ENCODE peak calls at places on chromosomes 11 and 22, in seven cellular contexts. Z is adipocyte, B is brain microvascular endothelial cell, V is heart left ventricle, N is HFF-Myc, R is HL-60, O is neuronal stem cell. L is an unnamed sample.

GRCh38 chr22:31692186-31692886 is 30.3 kb upstream of the PISD start:
- DNase-seq in Z (peak; percentile 26), B (peak; percentile 53), V (no peak), N (peak; percentile 5), R (peak; percentile 12), O (no peak), L (no peak)

GRCh38 chr11:18364495-18365047 is 29.8 kb upstream of the LDHA start:
- DNase-seq in Z (no peak), B (no peak), V (no peak), N (no peak), R (no peak), O (no peak), L (no peak)

GRCh38 chr22:29331658-29332300 is 16.3 kb upstream of the RASL10A start:
- DNase-seq in Z (no peak), B (no peak), V (no peak), N (no peak), R (no peak), O (no peak), L (no peak)

GRCh38 chr11:71114124-71114851 is 138.1 kb downstream of the SHANK2 start:
- DNase-seq in Z (no peak), B (no peak), V (no peak), N (no peak), R (no peak), O (no peak), L (peak; percentile 36)

GRCh38 chr11:17473071-17473744 is 3.4 kb downstream of the ABCC8 start:
- DNase-seq in Z (no peak), B (peak; percentile 7), V (no peak), N (no peak), R (no peak), O (no peak), L (no peak)

GRCh38 chr11:88338223-88338661 is 706 bp upstream of the CTSC start:
- DNase-seq in Z (peak; percentile 82), B (peak; percentile 47), V (peak; percentile 61), N (peak; percentile 47), R (peak; percentile 96), O (no peak), L (peak; percentile 43)

GRCh38 chr11:7595016-7595869 is 78.1 kb downstream of the CYB5R2 start:
- DNase-seq in Z (peak; percentile 87), B (no peak), V (no peak), N (no peak), R (no peak), O (no peak), L (no peak)

GRCh38 chr11:57426439-57426753 is 525 bp downstream of the SLC43A3 start:
- DNase-seq in Z (no peak), B (no peak), V (no peak), N (no peak), R (no peak), O (no peak), L (no peak)

GRCh38 chr11:119024430-119025098 is 6.0 kb downstream of the TRAPPC4 start:
- DNase-seq in Z (no peak), B (no peak), V (no peak), N (no peak), R (no peak), O (no peak), L (no peak)

GRCh38 chr11:27471588-27472397 is 797 bp downstream of the LGR4 start:
- DNase-seq in Z (peak; percentile 59), B (no peak), V (peak; percentile 63), N (no peak), R (peak; percentile 35), O (peak; percentile 52), L (peak; percentile 43)

GRCh38 chr11:31619980-31620379 is 110.4 kb downstream of the ELP4 start:
- DNase-seq in Z (no peak), B (no peak), V (no peak), N (no peak), R (no peak), O (no peak), L (peak; percentile 1)

GRCh38 chr11:114192841-114193389 is 103.3 kb upstream of the NNMT start:
- DNase-seq in Z (no peak), B (no peak), V (no peak), N (no peak), R (peak; percentile 21), O (no peak), L (no peak)

GRCh38 chr11:110249066-110249465 is 47.3 kb downstream of the RDX start:
- DNase-seq in Z (peak; percentile 25), B (no peak), V (no peak), N (no peak), R (no peak), O (no peak), L (no peak)

GRCh38 chr22:41598081-41598480 is 8.4 kb upstream of the PMM1 start:
- DNase-seq in Z (peak; percentile 60), B (peak; percentile 86), V (no peak), N (no peak), R (no peak), O (no peak), L (no peak)

GRCh38 chr11:70005107-70005818 is 72.9 kb upstream of the ANO1 start:
- DNase-seq in Z (peak; percentile 80), B (peak; percentile 12), V (no peak), N (no peak), R (no peak), O (no peak), L (no peak)

GRCh38 chr11:65382804-65383368 is 440 bp upstream of the SLC25A45 start:
- DNase-seq in Z (no peak), B (no peak), V (no peak), N (no peak), R (no peak), O (no peak), L (no peak)

GRCh38 chr22:32528316-32528715 is 53.7 kb downstream of the FBXO7 start:
- DNase-seq in Z (no peak), B (no peak), V (no peak), N (no peak), R (no peak), O (no peak), L (no peak)

GRCh38 chr11:95715777-95716241 is 73.8 kb downstream of the FAM76B start:
- DNase-seq in Z (peak; percentile 48), B (peak; percentile 25), V (no peak), N (no peak), R (no peak), O (no peak), L (peak; percentile 62)

GRCh38 chr11:62721994-62722393 is 5.3 kb downstream of the HNRNPUL2 start:
- DNase-seq in Z (no peak), B (peak; percentile 34), V (no peak), N (no peak), R (no peak), O (no peak), L (no peak)

GRCh38 chr11:62725686-62726085 is 1.6 kb downstream of the HNRNPUL2 start:
- DNase-seq in Z (peak; percentile 28), B (no peak), V (no peak), N (no peak), R (no peak), O (no peak), L (no peak)

GRCh38 chr11:62726156-62727006 is 876 bp downstream of the HNRNPUL2 start:
- DNase-seq in Z (no peak), B (no peak), V (no peak), N (no peak), R (no peak), O (no peak), L (no peak)

GRCh38 chr11:62727007-62727832 is at the start of gene HNRNPUL2:
- DNase-seq in Z (peak; percentile 100), B (peak; percentile 96), V (peak; percentile 99), N (peak; percentile 96), R (peak; percentile 99), O (peak; percentile 99), L (peak; percentile 100)

DNA sequence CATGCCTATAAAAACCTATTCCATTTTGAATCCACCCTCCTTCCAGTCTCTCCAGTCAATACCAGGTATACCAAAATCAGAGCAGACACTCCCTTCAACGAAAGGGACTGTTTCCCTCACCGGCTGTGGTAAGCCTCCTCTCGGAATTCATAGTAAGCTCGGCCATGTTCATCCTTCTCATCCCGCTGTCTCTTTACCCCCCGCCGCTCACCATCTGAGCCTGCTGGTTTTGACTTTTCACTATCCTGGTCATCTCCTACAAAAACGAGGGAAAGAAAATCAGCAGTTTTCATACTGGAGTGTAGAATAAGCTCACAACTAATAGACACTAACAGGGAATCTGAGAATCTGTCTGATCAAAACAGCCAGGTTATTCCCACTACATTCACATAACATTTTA is 3.1 kb downstream of the HNRNPUL2 start:
- DNase-seq in Z (no peak), B (no peak), V (no peak), N (no peak), R (no peak), O (no peak), L (no peak)
- H3K4me3 ChIP-seq in Z (peak overlapping the region; percentile 95), B (peak overlapping the region; percentile 18), V (no peak overlapping the region), N (peak overlapping the region; percentile 99), R (no peak overlapping the region), O (no peak overlapping the region), L (peak overlapping the region; percentile 9)

DNA sequence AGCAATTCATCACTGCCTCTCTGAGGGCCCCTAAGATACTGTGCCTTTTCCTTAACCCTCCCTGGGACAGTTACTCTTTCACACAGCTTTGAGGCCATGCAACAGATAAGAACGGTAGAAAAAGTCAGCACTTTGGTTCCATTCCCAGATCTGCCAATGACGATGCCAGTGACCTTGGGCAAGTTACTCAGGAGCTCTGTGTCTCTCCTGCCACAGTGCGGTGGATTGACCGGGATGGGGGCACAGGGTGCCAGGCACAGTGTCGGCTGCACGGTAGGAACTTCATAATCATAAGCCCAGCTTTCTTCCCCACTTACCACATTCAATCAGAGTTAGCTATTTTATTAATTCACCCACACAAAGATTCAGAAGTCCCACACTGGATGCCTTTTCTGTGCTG is 1041.8 kb downstream of the TBC1D22A start:
- DNase-seq in Z (no peak), B (no peak), V (no peak), N (no peak), R (no peak), O (no peak), L (no peak)
- H3K4me3 ChIP-seq in Z (no peak overlapping the region), B (no peak overlapping the region), V (no peak overlapping the region), N (no peak overlapping the region), R (no peak overlapping the region), O (no peak overlapping the region), L (no peak overlapping the region)

DNA sequence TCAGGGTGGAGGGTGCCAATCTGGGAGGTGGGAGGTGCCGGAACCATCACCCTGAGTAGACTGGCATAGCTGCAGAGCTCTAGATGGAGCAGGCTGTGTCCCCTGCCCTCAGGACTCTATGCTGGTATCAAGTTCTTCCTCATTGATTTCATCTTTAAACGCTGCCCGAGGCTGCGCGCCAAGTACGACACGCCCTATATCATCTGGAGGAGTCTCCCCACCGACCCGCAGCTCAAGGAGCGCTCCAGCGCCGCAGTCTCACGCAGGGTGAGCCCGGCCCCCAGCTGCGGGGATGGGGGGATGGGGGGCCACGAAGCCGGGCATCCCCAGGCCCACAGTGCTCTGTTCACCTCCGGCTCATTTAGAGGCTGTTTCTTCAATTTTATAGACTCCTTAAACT is 52.5 kb downstream of the GRAMD4 start:
- DNase-seq in Z (no peak), B (no peak), V (no peak), N (no peak), R (no peak), O (no peak), L (no peak)
- H3K4me3 ChIP-seq in Z (no peak overlapping the region), B (no peak overlapping the region), V (no peak overlapping the region), N (no peak overlapping the region), R (no peak overlapping the region), O (no peak overlapping the region), L (no peak overlapping the region)

DNA sequence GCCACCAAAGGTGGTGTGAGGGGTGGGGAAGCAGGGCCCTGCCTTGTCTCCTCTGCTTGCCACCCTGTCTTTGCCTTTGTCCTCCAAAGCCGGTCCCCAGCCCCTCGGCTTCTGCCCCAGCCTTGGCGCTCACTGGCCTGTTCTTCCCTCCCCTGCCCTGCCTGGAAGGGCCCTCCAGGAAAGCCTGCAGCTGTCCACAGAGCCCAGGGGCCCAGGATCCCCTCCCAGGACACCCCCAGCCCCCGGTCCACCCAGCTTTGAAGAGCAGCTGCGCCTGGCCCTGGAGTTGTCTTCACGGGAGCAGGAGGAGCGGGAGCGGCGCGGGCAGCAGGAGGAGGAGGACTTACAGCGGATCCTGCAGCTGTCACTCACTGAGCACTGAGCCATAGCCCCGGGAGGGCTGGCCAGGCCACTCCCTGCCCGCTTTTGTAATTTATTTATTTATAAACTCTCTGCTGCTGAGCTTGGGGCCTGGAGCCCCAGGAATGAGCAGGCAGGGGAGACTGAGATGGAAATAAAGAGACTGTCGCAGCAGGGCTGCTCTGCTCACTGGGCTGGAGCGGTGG is 1.3 kb upstream of the SSH3 start:
- DNase-seq in Z (no peak), B (peak; percentile 61), V (peak; percentile 82), N (no peak), R (peak; percentile 60), O (no peak), L (no peak)
- H3K4me3 ChIP-seq in Z (peak overlapping the region; percentile 90), B (no peak overlapping the region), V (peak overlapping the region; percentile 92), N (no peak overlapping the region), R (peak overlapping the region; percentile 57), O (no peak overlapping the region), L (no peak overlapping the region)

L was measured in GM06990.